ENCODE peak calls at places on chromosome 10, in eight cellular contexts. Z is OCI-LY7, L is mammary epithelial cell, T is right lobe of liver, R is A549, C is PC-9, W is coronary artery, I is fibroblast of lung. X is an unnamed sample.
A peak's percentile ranks its signal among the peaks of the same experiment; 100 is the strongest.

GRCh38 chr10:1115262-1115955 is 59.2 kb downstream of the WDR37 start:
- DNase-seq in Z (peak; percentile 35), L (no peak), T (peak; percentile 32), R (no peak), C (no peak), W (peak; percentile 36), I (no peak), X (no peak)

GRCh38 chr10:46552526-46553237 is 3.8 kb downstream of the GPRIN2 start:
- DNase-seq in Z (no peak), L (no peak), T (peak; percentile 50), R (no peak), C (no peak), W (peak; percentile 74), I (no peak), X (no peak)

GRCh38 chr10:73653195-73653594 is 2.6 kb downstream of the SYNPO2L start:
- DNase-seq in Z (no peak), L (no peak), T (no peak), R (no peak), C (no peak), W (no peak), I (no peak), X (no peak)

GRCh38 chr10:74300651-74301050 is 149.6 kb downstream of the ADK start:
- DNase-seq in Z (no peak), L (no peak), T (no peak), R (no peak), C (no peak), W (no peak), I (no peak), X (no peak)

GRCh38 chr10:127125331-127125730 is 71.1 kb downstream of the INSYN2A start:
- DNase-seq in Z (no peak), L (no peak), T (no peak), R (no peak), C (no peak), W (no peak), I (no peak), X (no peak)

GRCh38 chr10:73814896-73815718 is 3.7 kb upstream of the NDST2 start:
- DNase-seq in Z (peak; percentile 26), L (no peak), T (no peak), R (peak; percentile 62), C (no peak), W (no peak), I (no peak), X (peak; percentile 25)

GRCh38 chr10:30398193-30398592 is 35.8 kb upstream of the MAP3K8 start:
- DNase-seq in Z (no peak), L (no peak), T (no peak), R (no peak), C (no peak), W (no peak), I (no peak), X (no peak)

GRCh38 chr10:21969326-21970287 is 33.9 kb downstream of the DNAJC1 start:
- DNase-seq in Z (no peak), L (peak; percentile 35), T (no peak), R (no peak), C (no peak), W (no peak), I (no peak), X (peak; percentile 65)

GRCh38 chr10:66277481-66277880 is 648.4 kb upstream of the LRRTM3 start:
- DNase-seq in Z (no peak), L (no peak), T (no peak), R (no peak), C (no peak), W (no peak), I (no peak), X (no peak)

GRCh38 chr10:57482259-57482658 is 785.4 kb downstream of the IPMK start:
- DNase-seq in Z (no peak), L (no peak), T (no peak), R (no peak), C (no peak), W (no peak), I (no peak), X (no peak)

GRCh38 chr10:115141254-115141653 is 48.1 kb downstream of the ATRNL1 start:
- DNase-seq in Z (no peak), L (no peak), T (no peak), R (peak; percentile 8), C (no peak), W (no peak), I (peak; percentile 48), X (peak; percentile 13)

GRCh38 chr10:32771217-32771616 is 186.8 kb downstream of the ITGB1 start:
- DNase-seq in Z (no peak), L (no peak), T (no peak), R (no peak), C (no peak), W (no peak), I (peak; percentile 6), X (no peak)

GRCh38 chr10:13614530-13615332 is 28.0 kb downstream of the PRPF18 start:
- DNase-seq in Z (no peak), L (peak; percentile 64), T (no peak), R (peak; percentile 20), C (peak; percentile 60), W (no peak), I (peak; percentile 61), X (peak; percentile 39)

GRCh38 chr10:126425473-126426065 is 37.3 kb upstream of the ADAM12 start:
- DNase-seq in Z (no peak), L (no peak), T (no peak), R (no peak), C (peak; percentile 44), W (no peak), I (no peak), X (no peak)

GRCh38 chr10:131926743-131927595 is 26.2 kb downstream of the PPP2R2D start:
- DNase-seq in Z (no peak), L (no peak), T (peak; percentile 34), R (no peak), C (no peak), W (no peak), I (no peak), X (no peak)

GRCh38 chr10:128062837-128063563 is 63.2 kb downstream of the MKI67 start:
- DNase-seq in Z (peak; percentile 73), L (no peak), T (peak; percentile 55), R (no peak), C (no peak), W (peak; percentile 69), I (no peak), X (no peak)

GRCh38 chr10:21888959-21889358 is 114.6 kb downstream of the DNAJC1 start:
- DNase-seq in Z (peak; percentile 50), L (no peak), T (no peak), R (no peak), C (no peak), W (no peak), I (no peak), X (no peak)

GRCh38 chr10:3765376-3765667 is 19.7 kb downstream of the KLF6 start:
- DNase-seq in Z (no peak), L (no peak), T (no peak), R (no peak), C (no peak), W (no peak), I (no peak), X (no peak)

GRCh38 chr10:124090630-124091209 is 2.7 kb downstream of the CHST15 start:
- DNase-seq in Z (no peak), L (peak; percentile 44), T (peak; percentile 68), R (no peak), C (peak; percentile 24), W (no peak), I (no peak), X (no peak)

GRCh38 chr10:14782691-14783363 is 8.1 kb upstream of the FAM107B start:
- DNase-seq in Z (no peak), L (peak; percentile 35), T (peak; percentile 53), R (peak; percentile 98), C (peak; percentile 77), W (no peak), I (no peak), X (peak; percentile 59)

GRCh38 chr10:119620241-119620753 is 23.5 kb upstream of the TIAL1 start:
- DNase-seq in Z (no peak), L (peak; percentile 21), T (no peak), R (no peak), C (no peak), W (no peak), I (peak; percentile 40), X (peak; percentile 25)

GRCh38 chr10:5449823-5450222 is 37.5 kb downstream of the NET1 start:
- DNase-seq in Z (no peak), L (peak; percentile 82), T (no peak), R (peak; percentile 40), C (no peak), W (no peak), I (peak; percentile 70), X (peak; percentile 76)
- TF ChIP-seq CTCF in Z (no peak), L (no peak), T (no peak), R (no peak), C (no peak), W (no peak), I (no peak), X (peak; percentile 36)

DNA sequence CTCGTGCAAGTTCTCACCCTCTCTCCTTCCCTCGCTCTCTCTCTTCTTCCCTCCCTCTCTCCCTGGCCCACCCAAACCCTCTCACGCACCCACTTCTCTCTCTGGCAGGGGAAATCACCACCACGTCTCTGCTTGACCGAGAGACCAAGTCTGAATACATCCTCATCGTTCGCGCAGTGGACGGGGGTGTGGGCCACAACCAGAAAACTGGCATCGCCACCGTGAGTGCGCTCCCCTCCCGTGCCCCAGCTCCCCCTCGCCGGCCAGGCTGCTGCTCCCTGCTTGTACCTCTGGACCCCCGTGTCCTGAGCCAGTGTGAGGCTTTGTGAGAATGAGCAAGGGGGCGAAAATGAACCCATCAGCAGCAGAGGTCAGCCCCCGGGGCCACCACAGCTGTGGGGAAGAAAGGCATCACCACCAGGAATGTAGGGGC is 25.5 kb downstream of the C10orf105 start:
- DNase-seq in Z (no peak), L (no peak), T (no peak), R (no peak), C (no peak), W (no peak), I (no peak), X (no peak)
- H3K4me3 ChIP-seq in Z (peak overlapping the region; percentile 7), L (no peak overlapping the region), T (no peak overlapping the region), R (no peak overlapping the region), C (no peak overlapping the region), W (peak overlapping the region; percentile 12), I (no peak overlapping the region), X (no peak overlapping the region)

GRCh38 chr10:60488111-60488669 is 98.5 kb upstream of the ANK3 start:
- DNase-seq in Z (no peak), L (peak; percentile 63), T (no peak), R (no peak), C (no peak), W (no peak), I (no peak), X (peak; percentile 76)

GRCh38 chr10:60490013-60490412 is 100.3 kb upstream of the ANK3 start:
- DNase-seq in Z (no peak), L (no peak), T (no peak), R (no peak), C (no peak), W (no peak), I (no peak), X (no peak)

GRCh38 chr10:60487543-60487942 is 97.9 kb upstream of the ANK3 start:
- DNase-seq in Z (no peak), L (no peak), T (no peak), R (no peak), C (no peak), W (no peak), I (no peak), X (no peak)

GRCh38 chr10:60480865-60481563 is 91.3 kb upstream of the ANK3 start:
- DNase-seq in Z (no peak), L (peak; percentile 86), T (no peak), R (peak; percentile 91), C (peak; percentile 46), W (no peak), I (peak; percentile 92), X (peak; percentile 96)

GRCh38 chr10:60485025-60485424 is 95.3 kb upstream of the ANK3 start:
- DNase-seq in Z (no peak), L (no peak), T (no peak), R (no peak), C (no peak), W (no peak), I (no peak), X (peak; percentile 46)
- TF ChIP-seq CTCF in Z (no peak), L (no peak), T (no peak), R (no peak), C (no peak), W (no peak), I (no peak), X (no peak)

GRCh38 chr10:103802081-103802480 is 53.3 kb downstream of the SH3PXD2A start:
- DNase-seq in Z (no peak), L (no peak), T (no peak), R (no peak), C (no peak), W (no peak), I (no peak), X (no peak)
- H3K4me3 ChIP-seq in Z (no peak overlapping the region), L (no peak overlapping the region), T (no peak overlapping the region), R (no peak overlapping the region), C (no peak overlapping the region), W (no peak overlapping the region), I (no peak overlapping the region), X (no peak overlapping the region)